ENCODE peak calls at places on chromosomes 3 and 15, in four cellular contexts. R, M, H and C are unnamed samples.
A peak's percentile ranks its signal among the peaks of the same experiment; 100 is the strongest.

GRCh38 chr3:196965112-196965803 is 3.4 kb downstream of the PIGZ start:
- DNase-seq in R (no peak), M (no peak), H (no peak), C (no peak)

GRCh38 chr3:94928921-94929320 is 866.1 kb downstream of the NSUN3 start:
- DNase-seq in R (no peak), M (no peak), H (no peak), C (no peak)

GRCh38 chr3:191476053-191476787 is 15.3 kb downstream of the PYDC2 start:
- DNase-seq in R (no peak), M (no peak), H (no peak), C (no peak)

GRCh38 chr15:97502038-97502437 is 458.5 kb upstream of the ARRDC4 start:
- DNase-seq in R (no peak), M (no peak), H (no peak), C (no peak)

GRCh38 chr3:58560771-58561311 is 16.4 kb downstream of the FAM107A start:
- DNase-seq in R (no peak), M (no peak), H (peak; percentile 42), C (no peak)

GRCh38 chr15:87755226-87755625 is 501.3 kb downstream of the NTRK3 start:
- DNase-seq in R (no peak), M (no peak), H (no peak), C (no peak)

GRCh38 chr3:10389995-10390394 is 69.1 kb upstream of the SEC13 start:
- DNase-seq in R (no peak), M (no peak), H (no peak), C (no peak)

GRCh38 chr3:48187579-48188265 is 495 bp downstream of the CDC25A start:
- DNase-seq in R (no peak), M (peak; percentile 86), H (peak; percentile 80), C (no peak)

GRCh38 chr3:11200679-11200952 is 46.3 kb downstream of the HRH1 start:
- DNase-seq in R (no peak), M (no peak), H (no peak), C (no peak)

GRCh38 chr3:132033471-132033870 is 1.3 kb downstream of the CPNE4 start:
- DNase-seq in R (no peak), M (no peak), H (no peak), C (no peak)

GRCh38 chr15:34512628-34513027 is 70.8 kb downstream of the GOLGA8B start:
- DNase-seq in R (no peak), M (no peak), H (no peak), C (no peak)

GRCh38 chr3:113185436-113185835 is 25.9 kb upstream of the BOC start:
- DNase-seq in R (no peak), M (no peak), H (no peak), C (no peak)

GRCh38 chr3:35305406-35305805 is 333.9 kb upstream of the ARPP21 start:
- DNase-seq in R (no peak), M (no peak), H (no peak), C (no peak)

GRCh38 chr15:65054333-65055200 is 9.4 kb downstream of the SLC51B start:
- DNase-seq in R (peak; percentile 21), M (peak; percentile 91), H (peak; percentile 66), C (peak; percentile 30)

GRCh38 chr3:32109256-32109655 is 2.8 kb downstream of the GPD1L start:
- DNase-seq in R (no peak), M (peak; percentile 92), H (peak; percentile 84), C (no peak)

GRCh38 chr3:196969660-196970546 is 1.3 kb upstream of the PIGZ start:
- DNase-seq in R (peak; percentile 43), M (peak; percentile 92), H (no peak), C (peak; percentile 66)

DNA sequence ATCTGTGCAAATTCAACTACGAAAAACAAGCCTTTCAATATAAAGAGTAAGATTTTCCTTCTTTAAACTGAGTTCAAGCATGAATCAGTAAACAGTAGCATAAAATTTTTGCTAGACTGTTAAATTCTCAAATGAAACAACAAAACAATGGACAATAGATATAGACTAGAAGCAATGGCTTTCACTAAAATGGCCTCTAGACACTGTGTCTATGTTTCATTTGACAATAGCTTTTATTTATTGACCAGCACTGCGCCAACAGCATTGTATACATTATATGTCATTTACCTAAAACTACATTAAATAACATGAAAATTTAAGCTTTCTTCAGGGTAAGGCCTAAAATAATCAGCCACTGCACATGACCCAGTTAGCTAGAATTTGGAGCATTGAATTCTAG is 148.5 kb downstream of the DUT start:
- DNase-seq in R (no peak), M (no peak), H (no peak), C (no peak)
- H3K27me3 ChIP-seq in R (no peaks in the 10 kb centered on the region), M (no peaks in the 10 kb centered on the region), H (no peaks in the 10 kb centered on the region), C (no peaks in the 10 kb centered on the region)

GRCh38 chr15:70098170-70098460 is 398 bp upstream of the TLE3 start:
- DNase-seq in R (no peak), M (no peak), H (no peak), C (no peak)

GRCh38 chr15:70099167-70099965 is 1.6 kb upstream of the TLE3 start:
- DNase-seq in R (peak; percentile 99), M (peak; percentile 100), H (peak; percentile 100), C (peak; percentile 100)

GRCh38 chr15:70097337-70098169 is at the start of gene TLE3:
- DNase-seq in R (peak; percentile 98), M (peak; percentile 99), H (peak; percentile 99), C (peak; percentile 98)

GRCh38 chr15:70099966-70100494 is 2.3 kb upstream of the TLE3 start:
- DNase-seq in R (no peak), M (no peak), H (no peak), C (no peak)

DNA sequence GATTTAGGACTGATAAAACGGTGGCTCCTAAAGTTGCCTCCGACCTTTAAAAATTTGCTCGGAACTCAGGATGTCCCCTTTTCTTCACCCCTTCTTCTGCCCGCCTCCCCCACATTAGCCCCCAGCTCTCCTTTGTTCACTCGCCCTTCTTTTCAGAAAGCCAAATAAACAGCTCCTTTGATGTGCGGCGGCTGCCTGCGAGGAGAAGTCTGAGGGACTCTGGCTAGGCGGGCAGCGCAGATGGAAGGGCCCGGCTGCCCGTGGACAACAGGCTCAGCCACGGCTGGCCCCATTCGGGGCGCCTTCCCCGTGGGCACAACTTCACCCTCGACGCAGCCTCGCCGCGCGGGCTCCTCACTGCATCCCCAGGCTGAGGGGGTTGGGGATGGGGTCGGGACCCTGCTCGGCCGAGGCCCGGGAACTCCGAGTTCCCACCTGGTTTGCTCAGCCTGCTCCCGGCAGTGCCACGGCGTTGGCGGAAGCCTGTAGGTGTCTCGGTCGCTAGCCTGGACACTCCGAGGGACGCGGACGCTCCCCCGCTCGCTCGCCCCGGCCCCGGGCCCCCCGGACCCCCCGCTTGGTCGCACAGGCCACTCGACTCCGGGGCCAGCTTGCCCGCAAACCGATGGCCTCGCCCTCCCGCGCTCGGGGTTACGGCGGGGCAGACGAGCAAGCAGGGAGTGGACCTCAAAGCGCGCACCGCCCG is 897 bp upstream of the TLE3 start:
- DNase-seq in R (peak; percentile 24), M (peak; percentile 86), H (peak; percentile 69), C (peak; percentile 28)
- H3K4me1 ChIP-seq in R (peaks cover 23% of the 10 kb centered on the region), M (no peaks in the 10 kb centered on the region), H (peaks cover 22% of the 10 kb centered on the region), C (peaks cover 48% of the 10 kb centered on the region)

DNA sequence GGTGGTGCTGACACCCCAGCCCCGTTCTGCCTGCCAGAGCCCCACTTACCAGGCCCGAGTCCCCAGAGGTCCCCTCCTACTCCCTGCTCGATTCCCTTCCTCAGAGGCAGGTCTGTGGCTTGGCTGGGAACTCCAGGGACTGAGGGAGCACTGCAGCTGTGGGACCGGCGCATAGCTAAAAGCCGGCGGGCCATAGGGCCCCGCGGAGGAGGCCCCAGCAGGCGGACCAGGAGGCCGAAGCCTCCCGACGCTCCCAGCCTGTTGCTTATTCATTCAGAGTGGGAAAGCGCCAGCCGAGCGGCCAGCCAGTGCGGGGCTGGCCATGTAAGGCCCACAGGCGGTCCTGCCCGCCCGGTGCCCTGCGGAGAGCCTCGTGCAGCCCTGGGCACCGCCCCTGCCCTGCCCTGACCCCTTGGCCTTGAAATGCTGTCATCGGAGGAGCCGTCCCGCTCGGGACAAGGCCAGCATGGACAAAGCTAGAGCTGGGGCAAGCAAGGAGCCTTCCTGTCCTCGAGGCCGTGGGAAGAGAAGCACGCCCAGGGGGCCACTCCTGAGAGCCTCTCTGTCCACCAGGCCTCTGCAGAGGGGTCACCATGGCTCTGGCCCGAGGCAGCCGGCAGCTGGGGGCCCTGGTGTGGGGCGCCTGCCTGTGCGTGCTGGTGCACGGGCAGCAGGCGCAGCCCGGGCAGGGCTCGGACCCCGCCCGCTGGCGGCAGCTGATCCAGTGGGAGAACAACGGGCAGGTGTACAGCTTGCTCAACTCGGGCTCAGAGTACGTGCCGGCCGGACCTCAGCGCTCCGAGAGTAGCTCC is at the start of gene LOXL1:
- DNase-seq in R (no peak), M (peak; percentile 94), H (peak; percentile 74), C (no peak)
- H3K4me3 ChIP-seq in R (peak within 1 kb of the TSS; percentile 74), M (peak within 1 kb of the TSS; percentile 30), H (peak within 1 kb of the TSS; percentile 72), C (peak within 1 kb of the TSS; percentile 58)

GRCh38 chr15:83282141-83282540 is 2.3 kb downstream of the BNC1 start:
- DNase-seq in R (no peak), M (no peak), H (no peak), C (no peak)
- H3K27me3 ChIP-seq in R (peaks cover 3% of the 10 kb centered on the region), M (no peaks in the 10 kb centered on the region), H (no peaks in the 10 kb centered on the region), C (peaks cover 21% of the 10 kb centered on the region)

GRCh38 chr3:30662836-30663235 is 56.4 kb downstream of the TGFBR2 start:
- DNase-seq in R (no peak), M (no peak), H (no peak), C (no peak)

GRCh38 chr3:30663533-30664241 is 57.3 kb downstream of the TGFBR2 start:
- DNase-seq in R (no peak), M (no peak), H (no peak), C (no peak)

GRCh38 chr3:30664884-30665283 is 58.5 kb downstream of the TGFBR2 start:
- DNase-seq in R (peak; percentile 69), M (no peak), H (no peak), C (peak; percentile 72)

GRCh38 chr3:30665539-30665938 is 59.1 kb downstream of the TGFBR2 start:
- DNase-seq in R (no peak), M (no peak), H (no peak), C (no peak)

GRCh38 chr3:30664449-30664848 is 58.0 kb downstream of the TGFBR2 start:
- DNase-seq in R (peak; percentile 67), M (no peak), H (no peak), C (peak; percentile 59)
- H3K4me1 ChIP-seq in R (peaks cover 95% of the 10 kb centered on the region), M (peaks cover 6% of the 10 kb centered on the region), H (peaks cover 5% of the 10 kb centered on the region), C (peaks cover 97% of the 10 kb centered on the region)

DNA sequence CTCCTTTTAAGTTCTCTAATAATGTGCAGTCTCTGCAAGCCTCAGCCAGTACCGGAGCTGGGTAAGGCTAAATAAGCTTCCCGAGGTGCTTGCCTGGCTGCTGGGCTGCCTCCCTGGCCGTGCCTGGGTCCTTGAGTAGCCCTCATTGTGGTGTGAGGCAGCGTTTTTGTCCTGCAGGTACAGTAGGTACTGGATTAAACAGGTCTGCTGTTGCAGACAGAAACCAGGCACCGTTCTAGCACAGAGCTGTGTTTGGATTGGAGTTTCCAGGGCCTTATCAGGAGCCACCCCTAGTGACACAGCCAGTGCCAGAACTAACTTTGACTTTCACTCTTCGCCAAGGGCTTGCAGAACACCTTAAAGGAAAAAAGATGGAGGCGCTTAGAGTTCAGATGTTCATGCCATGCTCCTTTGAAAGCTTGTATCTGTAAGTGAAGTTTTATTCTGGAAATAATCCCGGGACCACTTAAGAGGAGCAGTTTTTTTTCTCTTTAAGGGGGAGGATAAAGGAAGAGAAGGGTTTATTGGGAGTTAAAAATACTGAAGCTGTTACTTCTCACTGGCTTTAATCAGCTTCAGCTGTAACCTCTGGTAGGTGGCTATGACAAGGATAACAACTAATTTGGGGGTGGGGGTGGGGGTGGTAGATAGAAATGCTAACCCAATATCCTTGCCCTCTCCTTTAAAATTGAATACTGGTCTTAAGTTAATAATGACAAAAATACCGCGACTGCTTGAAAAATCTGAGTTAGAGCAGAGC is 126.8 kb downstream of the MITF start:
- DNase-seq in R (no peak), M (peak; percentile 51), H (peak; percentile 13), C (peak; percentile 19)
- H3K4me3 ChIP-seq in R (no peak overlapping the region), M (peak overlapping the region; percentile 21), H (peak overlapping the region; percentile 8), C (no peak overlapping the region)

GRCh38 chr3:169147246-169148008 is 516.1 kb downstream of the MECOM start:
- DNase-seq in R (no peak), M (peak; percentile 76), H (no peak), C (no peak)
- H3K27me3 ChIP-seq in R (peaks cover 5% of the 10 kb centered on the region), M (no peaks in the 10 kb centered on the region), H (no peaks in the 10 kb centered on the region), C (peaks cover 34% of the 10 kb centered on the region)